ENCODE peak calls at places on chromosomes 5 and 9, in ten cellular contexts. One of them, this sample, is unnamed. For H3K9me3, the result is how much of the 10 kb centered on the place peaks cover.

GRCh38 chr5:126435261-126435660 is 12.1 kb downstream of the GRAMD2B start:
- DNase-seq in SJSA1: no peak
- DNase-seq in aorta: no peak
- DNase-seq in stomach: no peak
- DNase-seq in mesenchymal stem cell: no peak
- DNase-seq in RWPE2: no peak
- DNase-seq in psoas muscle: no peak
- DNase-seq in lower lobe of right lung: no peak
- DNase-seq in endothelial cell of umbilical vein: no peak
- DNase-seq in tibial nerve: no peak
- DNase-seq in this sample: no peak

GRCh38 chr5:108900668-108901067 is 153.0 kb downstream of the FER start:
- DNase-seq in aorta: no peak
- DNase-seq in tibial nerve: no peak
- DNase-seq in stomach: no peak
- DNase-seq in endothelial cell of umbilical vein: peak
- DNase-seq in lower lobe of right lung: no peak
- DNase-seq in RWPE2: no peak
- DNase-seq in mesenchymal stem cell: peak
- DNase-seq in SJSA1: no peak
- DNase-seq in psoas muscle: no peak
- DNase-seq in this sample: no peak

GRCh38 chr5:158435161-158435616 is 576.2 kb upstream of the CLINT1 start:
- DNase-seq in stomach: no peak
- DNase-seq in psoas muscle: no peak
- DNase-seq in RWPE2: no peak
- DNase-seq in lower lobe of right lung: no peak
- DNase-seq in tibial nerve: no peak
- DNase-seq in aorta: no peak
- DNase-seq in endothelial cell of umbilical vein: no peak
- DNase-seq in mesenchymal stem cell: no peak
- DNase-seq in SJSA1: no peak
- DNase-seq in this sample: no peak

GRCh38 chr5:61292130-61292672 is 39.9 kb upstream of the ZSWIM6 start:
- DNase-seq in stomach: no peak
- DNase-seq in mesenchymal stem cell: no peak
- DNase-seq in RWPE2: no peak
- DNase-seq in psoas muscle: no peak
- DNase-seq in lower lobe of right lung: no peak
- DNase-seq in aorta: no peak
- DNase-seq in tibial nerve: no peak
- DNase-seq in SJSA1: no peak
- DNase-seq in endothelial cell of umbilical vein: no peak
- DNase-seq in this sample: no peak

GRCh38 chr5:127369772-127370171 is 79.2 kb downstream of the MEGF10 start:
- DNase-seq in RWPE2: no peak
- DNase-seq in aorta: no peak
- DNase-seq in mesenchymal stem cell: no peak
- DNase-seq in endothelial cell of umbilical vein: no peak
- DNase-seq in psoas muscle: peak
- DNase-seq in lower lobe of right lung: no peak
- DNase-seq in tibial nerve: no peak
- DNase-seq in SJSA1: no peak
- DNase-seq in stomach: no peak
- DNase-seq in this sample: no peak

GRCh38 chr5:143308726-143309125 is 94.8 kb downstream of the NR3C1 start:
- DNase-seq in mesenchymal stem cell: peak
- DNase-seq in lower lobe of right lung: no peak
- DNase-seq in stomach: no peak
- DNase-seq in RWPE2: no peak
- DNase-seq in endothelial cell of umbilical vein: no peak
- DNase-seq in SJSA1: no peak
- DNase-seq in psoas muscle: no peak
- DNase-seq in aorta: no peak
- DNase-seq in tibial nerve: no peak
- DNase-seq in this sample: no peak

GRCh38 chr9:77595426-77596051 is 52.6 kb downstream of the GNA14 start:
- DNase-seq in RWPE2: no peak
- DNase-seq in aorta: no peak
- DNase-seq in mesenchymal stem cell: no peak
- DNase-seq in psoas muscle: no peak
- DNase-seq in stomach: no peak
- DNase-seq in SJSA1: no peak
- DNase-seq in endothelial cell of umbilical vein: peak
- DNase-seq in tibial nerve: no peak
- DNase-seq in lower lobe of right lung: no peak
- DNase-seq in this sample: peak

GRCh38 chr9:71910602-71911060 is 362 bp downstream of the ABHD17B start:
- DNase-seq in tibial nerve: peak
- DNase-seq in psoas muscle: no peak
- DNase-seq in endothelial cell of umbilical vein: no peak
- DNase-seq in lower lobe of right lung: no peak
- DNase-seq in mesenchymal stem cell: no peak
- DNase-seq in SJSA1: no peak
- DNase-seq in aorta: no peak
- DNase-seq in stomach: no peak
- DNase-seq in RWPE2: no peak
- DNase-seq in this sample: no peak

GRCh38 chr5:43514471-43514815 is 505 bp downstream of the C5orf34 start:
- DNase-seq in SJSA1: peak
- DNase-seq in aorta: no peak
- DNase-seq in psoas muscle: no peak
- DNase-seq in stomach: no peak
- DNase-seq in endothelial cell of umbilical vein: no peak
- DNase-seq in lower lobe of right lung: no peak
- DNase-seq in mesenchymal stem cell: peak
- DNase-seq in tibial nerve: no peak
- DNase-seq in RWPE2: no peak
- DNase-seq in this sample: no peak

GRCh38 chr9:354453-354852 is 139.8 kb downstream of the DOCK8 start:
- DNase-seq in aorta: no peak
- DNase-seq in mesenchymal stem cell: no peak
- DNase-seq in tibial nerve: no peak
- DNase-seq in RWPE2: no peak
- DNase-seq in lower lobe of right lung: peak
- DNase-seq in stomach: no peak
- DNase-seq in SJSA1: no peak
- DNase-seq in endothelial cell of umbilical vein: no peak
- DNase-seq in psoas muscle: no peak
- DNase-seq in this sample: no peak

GRCh38 chr5:27821681-27822080 is 783.3 kb upstream of the CDH9 start:
- DNase-seq in tibial nerve: no peak
- DNase-seq in aorta: no peak
- DNase-seq in RWPE2: no peak
- DNase-seq in psoas muscle: no peak
- DNase-seq in endothelial cell of umbilical vein: no peak
- DNase-seq in mesenchymal stem cell: peak
- DNase-seq in lower lobe of right lung: no peak
- DNase-seq in stomach: no peak
- DNase-seq in SJSA1: no peak
- DNase-seq in this sample: no peak

GRCh38 chr9:98732801-98733200 is 24.1 kb upstream of the GABBR2 start:
- DNase-seq in stomach: no peak
- DNase-seq in aorta: no peak
- DNase-seq in SJSA1: no peak
- DNase-seq in endothelial cell of umbilical vein: no peak
- DNase-seq in psoas muscle: no peak
- DNase-seq in lower lobe of right lung: no peak
- DNase-seq in tibial nerve: no peak
- DNase-seq in mesenchymal stem cell: no peak
- DNase-seq in RWPE2: no peak
- DNase-seq in this sample: no peak

GRCh38 chr5:166509085-166509484 is 1782.4 kb upstream of the WWC1 start:
- DNase-seq in mesenchymal stem cell: peak
- DNase-seq in endothelial cell of umbilical vein: no peak
- DNase-seq in RWPE2: no peak
- DNase-seq in aorta: no peak
- DNase-seq in SJSA1: no peak
- DNase-seq in tibial nerve: no peak
- DNase-seq in stomach: no peak
- DNase-seq in psoas muscle: no peak
- DNase-seq in lower lobe of right lung: no peak
- DNase-seq in this sample: peak

GRCh38 chr5:134976841-134977240 is 9.1 kb downstream of the CATSPER3 start:
- DNase-seq in tibial nerve: no peak
- DNase-seq in SJSA1: no peak
- DNase-seq in aorta: no peak
- DNase-seq in mesenchymal stem cell: no peak
- DNase-seq in RWPE2: no peak
- DNase-seq in psoas muscle: no peak
- DNase-seq in lower lobe of right lung: no peak
- DNase-seq in endothelial cell of umbilical vein: no peak
- DNase-seq in stomach: no peak
- DNase-seq in this sample: no peak
- H3K9me3 ChIP-seq in tibial nerve: under half
- H3K9me3 ChIP-seq in SJSA1: under half
- H3K9me3 ChIP-seq in aorta: under half
- H3K9me3 ChIP-seq in mesenchymal stem cell: under half
- H3K9me3 ChIP-seq in RWPE2: under half
- H3K9me3 ChIP-seq in psoas muscle: under half
- H3K9me3 ChIP-seq in lower lobe of right lung: under half
- H3K9me3 ChIP-seq in endothelial cell of umbilical vein: under half
- H3K9me3 ChIP-seq in stomach: under half
- H3K9me3 ChIP-seq in this sample: under half

DNA sequence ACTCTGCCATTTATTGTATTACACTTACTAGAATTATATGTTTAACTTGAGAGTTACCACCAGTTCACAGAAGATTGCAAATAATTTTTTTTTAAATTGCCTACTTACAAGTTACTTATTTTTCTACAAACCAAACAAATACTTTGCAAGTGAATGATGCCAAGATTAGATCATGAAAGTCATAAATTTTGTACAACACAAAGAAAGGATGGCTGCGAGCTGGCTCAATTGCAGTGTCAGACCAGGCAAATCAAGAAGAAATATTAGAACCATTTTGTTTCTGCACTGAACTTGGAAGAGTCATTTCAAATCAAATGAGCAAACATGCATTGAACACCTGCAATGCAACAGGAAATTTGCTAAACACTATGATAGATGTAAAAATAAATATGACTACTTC is 97.3 kb downstream of the PLCXD3 start:
- DNase-seq in aorta: no peak
- DNase-seq in psoas muscle: no peak
- DNase-seq in tibial nerve: no peak
- DNase-seq in stomach: no peak
- DNase-seq in RWPE2: no peak
- DNase-seq in mesenchymal stem cell: peak
- DNase-seq in SJSA1: no peak
- DNase-seq in lower lobe of right lung: no peak
- DNase-seq in endothelial cell of umbilical vein: no peak
- DNase-seq in this sample: no peak
- H3K27ac ChIP-seq in aorta: no peak
- H3K27ac ChIP-seq in psoas muscle: no peak
- H3K27ac ChIP-seq in tibial nerve: no peak
- H3K27ac ChIP-seq in stomach: no peak
- H3K27ac ChIP-seq in RWPE2: peak
- H3K27ac ChIP-seq in mesenchymal stem cell: no peak
- H3K27ac ChIP-seq in SJSA1: peak
- H3K27ac ChIP-seq in lower lobe of right lung: no peak
- H3K27ac ChIP-seq in endothelial cell of umbilical vein: no peak
- H3K27ac ChIP-seq in this sample: no peak

DNA sequence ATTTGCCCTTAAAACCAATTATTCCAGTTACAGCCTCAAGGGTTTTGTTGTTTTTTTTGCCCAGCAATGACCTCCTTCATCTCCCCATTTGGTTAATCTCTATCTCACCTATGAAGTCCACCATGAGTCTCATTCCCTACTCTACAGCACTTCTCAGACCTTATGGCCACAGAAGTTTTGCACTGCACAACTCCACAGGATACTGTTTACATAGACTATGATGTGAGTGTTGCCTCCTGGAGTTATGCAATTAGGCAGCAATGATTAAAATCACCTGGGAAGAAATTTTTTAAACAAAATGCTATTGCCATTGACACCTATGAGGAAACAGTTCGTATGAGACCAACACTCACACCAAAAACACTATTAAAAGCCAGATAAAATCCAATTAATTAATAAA is 39.7 kb downstream of the ZDHHC21 start:
- DNase-seq in RWPE2: no peak
- DNase-seq in lower lobe of right lung: no peak
- DNase-seq in endothelial cell of umbilical vein: no peak
- DNase-seq in stomach: no peak
- DNase-seq in psoas muscle: no peak
- DNase-seq in mesenchymal stem cell: no peak
- DNase-seq in aorta: no peak
- DNase-seq in SJSA1: no peak
- DNase-seq in tibial nerve: no peak
- DNase-seq in this sample: no peak
- H3K9me3 ChIP-seq in RWPE2: under half
- H3K9me3 ChIP-seq in lower lobe of right lung: under half
- H3K9me3 ChIP-seq in endothelial cell of umbilical vein: under half
- H3K9me3 ChIP-seq in stomach: under half
- H3K9me3 ChIP-seq in psoas muscle: under half
- H3K9me3 ChIP-seq in mesenchymal stem cell: half or more
- H3K9me3 ChIP-seq in aorta: under half
- H3K9me3 ChIP-seq in SJSA1: under half
- H3K9me3 ChIP-seq in tibial nerve: under half
- H3K9me3 ChIP-seq in this sample: under half

GRCh38 chr5:50415912-50416311 is 25.2 kb downstream of the EMB start:
- DNase-seq in RWPE2: no peak
- DNase-seq in mesenchymal stem cell: no peak
- DNase-seq in stomach: no peak
- DNase-seq in psoas muscle: no peak
- DNase-seq in aorta: no peak
- DNase-seq in SJSA1: no peak
- DNase-seq in endothelial cell of umbilical vein: no peak
- DNase-seq in tibial nerve: no peak
- DNase-seq in lower lobe of right lung: no peak
- DNase-seq in this sample: no peak
- H3K27ac ChIP-seq in RWPE2: no peak
- H3K27ac ChIP-seq in mesenchymal stem cell: no peak
- H3K27ac ChIP-seq in stomach: no peak
- H3K27ac ChIP-seq in psoas muscle: no peak
- H3K27ac ChIP-seq in aorta: no peak
- H3K27ac ChIP-seq in SJSA1: no peak
- H3K27ac ChIP-seq in endothelial cell of umbilical vein: no peak
- H3K27ac ChIP-seq in tibial nerve: no peak
- H3K27ac ChIP-seq in lower lobe of right lung: no peak
- H3K27ac ChIP-seq in this sample: no peak

GRCh38 chr5:3394877-3395599 is 200.6 kb upstream of the IRX1 start:
- DNase-seq in endothelial cell of umbilical vein: no peak
- DNase-seq in psoas muscle: no peak
- DNase-seq in SJSA1: no peak
- DNase-seq in lower lobe of right lung: no peak
- DNase-seq in mesenchymal stem cell: no peak
- DNase-seq in stomach: peak
- DNase-seq in aorta: no peak
- DNase-seq in RWPE2: no peak
- DNase-seq in tibial nerve: no peak
- DNase-seq in this sample: no peak
- H3K9me3 ChIP-seq in endothelial cell of umbilical vein: under half
- H3K9me3 ChIP-seq in psoas muscle: under half
- H3K9me3 ChIP-seq in SJSA1: under half
- H3K9me3 ChIP-seq in lower lobe of right lung: under half
- H3K9me3 ChIP-seq in mesenchymal stem cell: under half
- H3K9me3 ChIP-seq in stomach: under half
- H3K9me3 ChIP-seq in aorta: under half
- H3K9me3 ChIP-seq in RWPE2: under half
- H3K9me3 ChIP-seq in tibial nerve: under half
- H3K9me3 ChIP-seq in this sample: under half